ENCODE peak calls at places on chromosomes 11 and 22, in six cellular contexts. E is GM19239; L is effector CD4-positive, alpha-beta T cell; J is cardiac septum; F is globus pallidus; O is AG10803. I is an unnamed sample.
A peak's percentile ranks its signal among the peaks of the same experiment; 100 is the strongest.

GRCh38 chr11:60206616-60207015 is 23.7 kb upstream of the MS4A6A start:
- DNase-seq in E (no peak), L (no peak), J (no peak), F (no peak), O (no peak), I (no peak)

GRCh38 chr22:50674606-50675552 is 2.3 kb downstream of the SHANK3 start:
- DNase-seq in E (no peak), L (no peak), J (no peak), F (no peak), O (peak; percentile 14), I (peak; percentile 63)

GRCh38 chr11:16825968-16826367 is 87.5 kb downstream of the C11orf58 start:
- DNase-seq in E (no peak), L (no peak), J (no peak), F (no peak), O (no peak), I (no peak)

GRCh38 chr11:123543796-123544195 is 110.6 kb downstream of the SCN3B start:
- DNase-seq in E (no peak), L (no peak), J (no peak), F (no peak), O (peak; percentile 90), I (no peak)

GRCh38 chr11:27723685-27724084 is 23.4 kb upstream of the BDNF start:
- DNase-seq in E (no peak), L (no peak), J (no peak), F (no peak), O (peak; percentile 31), I (no peak)

GRCh38 chr22:25698986-25699385 is 43.0 kb upstream of the MYO18B start:
- DNase-seq in E (no peak), L (no peak), J (no peak), F (no peak), O (no peak), I (no peak)

GRCh38 chr11:76698321-76699043 is 27.9 kb upstream of the LRRC32 start:
- DNase-seq in E (no peak), L (no peak), J (no peak), F (no peak), O (no peak), I (no peak)

GRCh38 chr22:48889209-48889830 is 938.4 kb downstream of the BRD1 start:
- DNase-seq in E (no peak), L (no peak), J (peak; percentile 31), F (no peak), O (no peak), I (peak; percentile 47)

GRCh38 chr11:102177126-102177525 is 66.9 kb downstream of the YAP1 start:
- DNase-seq in E (no peak), L (no peak), J (no peak), F (no peak), O (no peak), I (no peak)

GRCh38 chr11:6615046-6615445 is 3.0 kb upstream of the TAF10 start:
- DNase-seq in E (no peak), L (no peak), J (no peak), F (no peak), O (no peak), I (no peak)

GRCh38 chr11:9280655-9281301 is 15.6 kb upstream of the DENND5A start:
- DNase-seq in E (peak; percentile 30), L (no peak), J (no peak), F (no peak), O (peak; percentile 58), I (no peak)

GRCh38 chr22:35465109-35465701 is 65.3 kb downstream of the MCM5 start:
- DNase-seq in E (no peak), L (no peak), J (no peak), F (peak; percentile 12), O (peak; percentile 28), I (no peak)

GRCh38 chr11:72826942-72827480 is 12.8 kb downstream of the ATG16L2 start:
- DNase-seq in E (no peak), L (no peak), J (no peak), F (no peak), O (no peak), I (no peak)

GRCh38 chr11:107078375-107078774 is 60.1 kb upstream of the GUCY1A2 start:
- DNase-seq in E (no peak), L (no peak), J (no peak), F (no peak), O (no peak), I (no peak)

GRCh38 chr11:41499429-41499828 is 40.0 kb upstream of the LRRC4C start:
- DNase-seq in E (no peak), L (no peak), J (no peak), F (no peak), O (no peak), I (no peak)

GRCh38 chr11:117750357-117750756 is 46.7 kb downstream of the DSCAML1 start:
- DNase-seq in E (no peak), L (no peak), J (no peak), F (no peak), O (no peak), I (no peak)

GRCh38 chr11:45180158-45180887 is 33.9 kb downstream of the PRDM11 start:
- DNase-seq in E (no peak), L (no peak), J (no peak), F (no peak), O (no peak), I (peak; percentile 69)

GRCh38 chr11:97111559-97111958 is 721.7 kb downstream of the JRKL start:
- DNase-seq in E (no peak), L (no peak), J (no peak), F (no peak), O (no peak), I (peak; percentile 32)

GRCh38 chr22:45671051-45671782 is 417 bp upstream of the ATXN10 start:
- DNase-seq in E (no peak), L (no peak), J (no peak), F (peak; percentile 11), O (peak; percentile 23), I (no peak)

GRCh38 chr22:19882446-19883381 is 28.0 kb upstream of the GNB1L start:
- DNase-seq in E (no peak), L (no peak), J (peak; percentile 56), F (no peak), O (no peak), I (peak; percentile 53)

GRCh38 chr11:110886241-110886640 is 174.0 kb upstream of the ARHGAP20 start:
- DNase-seq in E (no peak), L (no peak), J (no peak), F (no peak), O (no peak), I (no peak)

GRCh38 chr22:41535244-41535643 is 9.0 kb downstream of the POLR3H start:
- DNase-seq in E (no peak), L (no peak), J (no peak), F (no peak), O (no peak), I (no peak)

GRCh38 chr22:17842386-17842785 is 68.1 kb upstream of the BID start:
- DNase-seq in E (no peak), L (no peak), J (no peak), F (no peak), O (no peak), I (no peak)

GRCh38 chr11:101914349-101914736 is 467 bp upstream of the CEP126 start:
- DNase-seq in E (peak; percentile 1), L (no peak), J (no peak), F (no peak), O (peak; percentile 64), I (no peak)

GRCh38 chr22:27331526-27332281 is 469.9 kb downstream of the MN1 start:
- DNase-seq in E (no peak), L (no peak), J (no peak), F (peak; percentile 11), O (peak; percentile 77), I (no peak)

GRCh38 chr22:35301370-35301874 is 1.7 kb downstream of the TOM1 start:
- DNase-seq in E (no peak), L (no peak), J (no peak), F (no peak), O (peak; percentile 100), I (peak; percentile 61)

GRCh38 chr11:115275045-115275444 is 229.2 kb downstream of the CADM1 start:
- DNase-seq in E (no peak), L (no peak), J (no peak), F (no peak), O (no peak), I (no peak)

GRCh38 chr11:12552677-12553076 is 121.5 kb upstream of the TEAD1 start:
- DNase-seq in E (no peak), L (no peak), J (no peak), F (no peak), O (peak; percentile 99), I (no peak)

GRCh38 chr22:45785458-45785857 is 113.8 kb downstream of the ATXN10 start:
- DNase-seq in E (no peak), L (no peak), J (no peak), F (no peak), O (no peak), I (no peak)

GRCh38 chr11:102269927-102270326 is 47.4 kb upstream of the BIRC3 start:
- DNase-seq in E (no peak), L (no peak), J (no peak), F (no peak), O (peak; percentile 31), I (no peak)

GRCh38 chr11:76588455-76589325 is 81.9 kb downstream of the LRRC32 start:
- DNase-seq in E (no peak), L (no peak), J (peak; percentile 87), F (no peak), O (no peak), I (no peak)

GRCh38 chr11:68659158-68659921 is 25.0 kb upstream of the GAL start:
- DNase-seq in E (no peak), L (no peak), J (peak; percentile 81), F (peak; percentile 9), O (peak; percentile 83), I (peak; percentile 91)